ENCODE peak calls at places on chromosome 4, in seven cellular contexts. K is activated T-cell treated with anti-CD3 and anti-CD28 coated beads for 48 hours, I is occipital lobe, H is memory B cell, N is HFF-Myc, C is GM03348, Q is mesendoderm. P is an unnamed sample.

GRCh38 chr4:143438710-143439109 is 74.8 kb upstream of the SMARCA5 start:
- DNase-seq in K (no peak), I (no peak), H (no peak), N (no peak), C (no peak), Q (no peak), P (no peak)

GRCh38 chr4:57044996-57045395 is 65.2 kb downstream of the IGFBP7 start:
- DNase-seq in K (no peak), I (no peak), H (no peak), N (no peak), C (peak), Q (no peak), P (no peak)

GRCh38 chr4:105637409-105638258 is 70.9 kb downstream of the INTS12 start:
- DNase-seq in K (no peak), I (peak), H (peak), N (no peak), C (no peak), Q (no peak), P (peak)

GRCh38 chr4:75660491-75660890 is 12.7 kb downstream of the G3BP2 start:
- DNase-seq in K (no peak), I (no peak), H (no peak), N (no peak), C (no peak), Q (no peak), P (no peak)

GRCh38 chr4:2095236-2096072 is 36.3 kb downstream of the NAT8L start:
- DNase-seq in K (no peak), I (no peak), H (no peak), N (no peak), C (no peak), Q (no peak), P (no peak)

GRCh38 chr4:24855741-24856140 is 57.1 kb downstream of the CCDC149 start:
- DNase-seq in K (no peak), I (no peak), H (no peak), N (no peak), C (peak), Q (peak), P (no peak)

GRCh38 chr4:151745727-151746231 is 15.0 kb downstream of the GATB start:
- DNase-seq in K (no peak), I (no peak), H (no peak), N (no peak), C (peak), Q (peak), P (no peak)

GRCh38 chr4:79027656-79028055 is 88.4 kb upstream of the PAQR3 start:
- DNase-seq in K (no peak), I (no peak), H (no peak), N (no peak), C (no peak), Q (no peak), P (no peak)

GRCh38 chr4:26466871-26467270 is 23.4 kb downstream of the CCKAR start:
- DNase-seq in K (no peak), I (no peak), H (no peak), N (no peak), C (no peak), Q (no peak), P (no peak)

GRCh38 chr4:150366487-150366999 is 215.4 kb upstream of the MAB21L2 start:
- DNase-seq in K (no peak), I (no peak), H (no peak), N (no peak), C (no peak), Q (peak), P (peak)

GRCh38 chr4:168487821-168488162 is 7.5 kb upstream of the DDX60L start:
- DNase-seq in K (no peak), I (no peak), H (no peak), N (no peak), C (no peak), Q (no peak), P (no peak)

GRCh38 chr4:18007625-18008024 is 13.9 kb downstream of the LCORL start:
- DNase-seq in K (no peak), I (no peak), H (no peak), N (no peak), C (no peak), Q (no peak), P (no peak)

GRCh38 chr4:17809667-17810066 is 890 bp downstream of the DCAF16 start:
- DNase-seq in K (no peak), I (no peak), H (no peak), N (no peak), C (no peak), Q (no peak), P (no peak)

GRCh38 chr4:102781570-102781969 is 20.8 kb upstream of the MANBA start:
- DNase-seq in K (no peak), I (no peak), H (no peak), N (no peak), C (no peak), Q (no peak), P (no peak)

P was measured in SK-N-DZ.